ENCODE peak calls at places on chromosomes 13 and 19, in ten cellular contexts. L is T-helper 17 cell; H is lower leg skin; A is stimulated activated CD4-positive, alpha-beta T cell treated with anti-CD3 and anti-CD28 coated beads, Interleukin-2, amount 100 ng/mL, for 48 hours; Z is NCI-H1694 treated with DMSO at 0.1 percent for 48 hours; I is non-pigmented ciliary epithelial cell; C is NCI-H345; E is HuH-7.5; W is fibroblast of mammary gland; X is kidney tubule cell. Y is an unnamed sample.

GRCh38 chr13:112748947-112749346 is 59.1 kb downstream of the ATP11A start:
- DNase-seq in W (peak; percentile 41), H (peak; percentile 90), Z (no peak), E (no peak), X (peak; percentile 25), I (no peak), C (no peak), A (no peak), L (no peak), Y (no peak)

GRCh38 chr13:55745828-55746227 is 1394.9 kb upstream of the PRR20A start:
- DNase-seq in H (no peak), W (no peak), C (no peak), A (no peak), X (no peak), I (no peak), L (no peak), E (no peak), Z (no peak), Y (no peak)

GRCh38 chr13:26469602-26470001 is 87.9 kb upstream of the WASF3 start:
- DNase-seq in I (no peak), Z (no peak), L (no peak), X (no peak), H (peak; percentile 49), W (no peak), C (peak; percentile 61), A (no peak), E (no peak), Y (no peak)

GRCh38 chr19:30326076-30326710 is 46.0 kb upstream of the ZNF536 start:
- DNase-seq in X (no peak), E (no peak), A (no peak), I (no peak), C (no peak), W (no peak), Z (no peak), H (peak; percentile 79), L (no peak), Y (no peak)

GRCh38 chr19:19386373-19386869 is 19.1 kb upstream of the GATAD2A start:
- DNase-seq in C (no peak), E (no peak), A (no peak), X (no peak), H (no peak), L (peak; percentile 34), Z (no peak), W (no peak), I (no peak), Y (no peak)

GRCh38 chr19:16449330-16449961 is 22.3 kb downstream of the EPS15L1 start:
- DNase-seq in X (peak; percentile 49), A (no peak), H (no peak), W (no peak), C (no peak), Z (no peak), L (no peak), I (no peak), E (no peak), Y (no peak)

GRCh38 chr19:52115526-52116053 is 20.0 kb upstream of the ZNF841 start:
- DNase-seq in A (no peak), E (no peak), Z (no peak), C (no peak), H (no peak), X (no peak), W (no peak), I (no peak), L (no peak), Y (no peak)

GRCh38 chr13:99619207-99619606 is 117.9 kb downstream of the TM9SF2 start:
- DNase-seq in H (no peak), L (no peak), E (no peak), W (no peak), Z (no peak), A (no peak), C (no peak), I (no peak), X (no peak), Y (no peak)

GRCh38 chr19:49875801-49876421 is 1.2 kb downstream of the AKT1S1 start:
- DNase-seq in C (peak; percentile 32), E (no peak), I (no peak), X (peak; percentile 45), W (no peak), Z (peak; percentile 32), H (peak; percentile 93), A (peak; percentile 42), L (peak; percentile 34), Y (peak; percentile 51)

GRCh38 chr13:33645591-33646554 is 172.1 kb upstream of the RFC3 start:
- DNase-seq in C (no peak), L (no peak), E (no peak), W (no peak), Z (no peak), I (no peak), A (no peak), X (no peak), H (no peak), Y (no peak)

GRCh38 chr13:113373811-113374485 is 10.0 kb upstream of the GRTP1 start:
- DNase-seq in A (no peak), C (no peak), Z (no peak), I (no peak), H (peak; percentile 83), E (no peak), X (no peak), W (no peak), L (no peak), Y (no peak)